ENCODE peak calls at places on chromosomes 6 and 20, in ten cellular contexts. One of them, this sample, is unnamed.

GRCh38 chr6:132830236-132830799 is 15.9 kb downstream of the RPS12 start:
- DNase-seq in fibroblast of lung: peak; percentile 72
- DNase-seq in Calu3: peak; percentile 34
- DNase-seq in GM13977: peak; percentile 24
- DNase-seq in uterus: no peak
- DNase-seq in endothelial cell: no peak
- DNase-seq in BJ: no peak
- DNase-seq in activated B cell treated with CpG ODN at 0.5 μM for 24 hours: no peak
- DNase-seq in progenitor cell of endocrine pancreas: no peak
- DNase-seq in IMR-90: peak; percentile 59
- DNase-seq in this sample: no peak

GRCh38 chr6:36247691-36248090 is 22.2 kb upstream of the PNPLA1 start:
- DNase-seq in fibroblast of lung: no peak
- DNase-seq in Calu3: no peak
- DNase-seq in GM13977: no peak
- DNase-seq in uterus: peak; percentile 55
- DNase-seq in endothelial cell: no peak
- DNase-seq in BJ: no peak
- DNase-seq in activated B cell treated with CpG ODN at 0.5 μM for 24 hours: no peak
- DNase-seq in progenitor cell of endocrine pancreas: no peak
- DNase-seq in IMR-90: peak; percentile 61
- DNase-seq in this sample: no peak

GRCh38 chr6:136503303-136503702 is 46.9 kb downstream of the MAP7 start:
- DNase-seq in fibroblast of lung: no peak
- DNase-seq in Calu3: no peak
- DNase-seq in GM13977: no peak
- DNase-seq in uterus: no peak
- DNase-seq in endothelial cell: peak; percentile 5
- DNase-seq in BJ: no peak
- DNase-seq in activated B cell treated with CpG ODN at 0.5 μM for 24 hours: no peak
- DNase-seq in progenitor cell of endocrine pancreas: no peak
- DNase-seq in IMR-90: no peak
- DNase-seq in this sample: no peak

GRCh38 chr6:21694168-21694567 is 100.6 kb downstream of the SOX4 start:
- DNase-seq in fibroblast of lung: no peak
- DNase-seq in Calu3: no peak
- DNase-seq in GM13977: no peak
- DNase-seq in uterus: no peak
- DNase-seq in endothelial cell: no peak
- DNase-seq in BJ: no peak
- DNase-seq in activated B cell treated with CpG ODN at 0.5 μM for 24 hours: no peak
- DNase-seq in progenitor cell of endocrine pancreas: no peak
- DNase-seq in IMR-90: no peak
- DNase-seq in this sample: no peak

GRCh38 chr6:84926171-84926570 is 161.8 kb upstream of the TBX18 start:
- DNase-seq in fibroblast of lung: peak; percentile 23
- DNase-seq in Calu3: no peak
- DNase-seq in GM13977: no peak
- DNase-seq in uterus: no peak
- DNase-seq in endothelial cell: no peak
- DNase-seq in BJ: no peak
- DNase-seq in activated B cell treated with CpG ODN at 0.5 μM for 24 hours: no peak
- DNase-seq in progenitor cell of endocrine pancreas: no peak
- DNase-seq in IMR-90: no peak
- DNase-seq in this sample: no peak

GRCh38 chr6:17583811-17584210 is 16.3 kb upstream of the FAM8A1 start:
- DNase-seq in fibroblast of lung: peak; percentile 63
- DNase-seq in Calu3: no peak
- DNase-seq in GM13977: no peak
- DNase-seq in uterus: no peak
- DNase-seq in endothelial cell: no peak
- DNase-seq in BJ: no peak
- DNase-seq in activated B cell treated with CpG ODN at 0.5 μM for 24 hours: no peak
- DNase-seq in progenitor cell of endocrine pancreas: no peak
- DNase-seq in IMR-90: peak; percentile 59
- DNase-seq in this sample: no peak

GRCh38 chr6:150346346-150346745 is 22.5 kb upstream of the IYD start:
- DNase-seq in fibroblast of lung: no peak
- DNase-seq in Calu3: no peak
- DNase-seq in GM13977: no peak
- DNase-seq in uterus: no peak
- DNase-seq in endothelial cell: no peak
- DNase-seq in BJ: no peak
- DNase-seq in activated B cell treated with CpG ODN at 0.5 μM for 24 hours: no peak
- DNase-seq in progenitor cell of endocrine pancreas: no peak
- DNase-seq in IMR-90: no peak
- DNase-seq in this sample: no peak

GRCh38 chr20:50580016-50580747 is 70.0 kb downstream of the PTPN1 start:
- DNase-seq in fibroblast of lung: peak; percentile 55
- DNase-seq in Calu3: peak; percentile 86
- DNase-seq in GM13977: peak; percentile 77
- DNase-seq in uterus: peak; percentile 74
- DNase-seq in endothelial cell: peak; percentile 72
- DNase-seq in BJ: no peak
- DNase-seq in activated B cell treated with CpG ODN at 0.5 μM for 24 hours: peak; percentile 54
- DNase-seq in progenitor cell of endocrine pancreas: peak; percentile 55
- DNase-seq in IMR-90: peak; percentile 41
- DNase-seq in this sample: peak; percentile 67

GRCh38 chr20:46572181-46572580 is 21.7 kb upstream of the OCSTAMP start:
- DNase-seq in fibroblast of lung: no peak
- DNase-seq in Calu3: peak; percentile 64
- DNase-seq in GM13977: no peak
- DNase-seq in uterus: no peak
- DNase-seq in endothelial cell: no peak
- DNase-seq in BJ: no peak
- DNase-seq in activated B cell treated with CpG ODN at 0.5 μM for 24 hours: no peak
- DNase-seq in progenitor cell of endocrine pancreas: no peak
- DNase-seq in IMR-90: no peak
- DNase-seq in this sample: no peak

GRCh38 chr6:14758421-14759043 is 487.3 kb upstream of the JARID2 start:
- DNase-seq in fibroblast of lung: no peak
- DNase-seq in Calu3: no peak
- DNase-seq in GM13977: no peak
- DNase-seq in uterus: no peak
- DNase-seq in endothelial cell: no peak
- DNase-seq in BJ: no peak
- DNase-seq in activated B cell treated with CpG ODN at 0.5 μM for 24 hours: no peak
- DNase-seq in progenitor cell of endocrine pancreas: no peak
- DNase-seq in IMR-90: peak; percentile 30
- DNase-seq in this sample: no peak
- TF ChIP-seq CTCF in fibroblast of lung: no peak
- TF ChIP-seq CTCF in Calu3: no peak
- TF ChIP-seq CTCF in GM13977: no peak
- TF ChIP-seq CTCF in uterus: no peak
- TF ChIP-seq CTCF in endothelial cell: no peak
- TF ChIP-seq CTCF in BJ: no peak
- TF ChIP-seq CTCF in activated B cell treated with CpG ODN at 0.5 μM for 24 hours: no peak
- TF ChIP-seq CTCF in progenitor cell of endocrine pancreas: no peak
- TF ChIP-seq CTCF in IMR-90: no peak
- TF ChIP-seq CTCF in this sample: no peak

GRCh38 chr6:163529605-163530004 is 115.1 kb downstream of the QKI start:
- DNase-seq in fibroblast of lung: peak; percentile 81
- DNase-seq in Calu3: no peak
- DNase-seq in GM13977: no peak
- DNase-seq in uterus: no peak
- DNase-seq in endothelial cell: no peak
- DNase-seq in BJ: peak; percentile 73
- DNase-seq in activated B cell treated with CpG ODN at 0.5 μM for 24 hours: no peak
- DNase-seq in progenitor cell of endocrine pancreas: no peak
- DNase-seq in IMR-90: peak; percentile 92
- DNase-seq in this sample: no peak

GRCh38 chr6:163530406-163530805 is 115.9 kb downstream of the QKI start:
- DNase-seq in fibroblast of lung: no peak
- DNase-seq in Calu3: no peak
- DNase-seq in GM13977: no peak
- DNase-seq in uterus: no peak
- DNase-seq in endothelial cell: no peak
- DNase-seq in BJ: no peak
- DNase-seq in activated B cell treated with CpG ODN at 0.5 μM for 24 hours: no peak
- DNase-seq in progenitor cell of endocrine pancreas: no peak
- DNase-seq in IMR-90: peak; percentile 19
- DNase-seq in this sample: no peak

GRCh38 chr6:163532526-163533078 is 118.1 kb downstream of the QKI start:
- DNase-seq in fibroblast of lung: no peak
- DNase-seq in Calu3: no peak
- DNase-seq in GM13977: no peak
- DNase-seq in uterus: no peak
- DNase-seq in endothelial cell: no peak
- DNase-seq in BJ: no peak
- DNase-seq in activated B cell treated with CpG ODN at 0.5 μM for 24 hours: no peak
- DNase-seq in progenitor cell of endocrine pancreas: no peak
- DNase-seq in IMR-90: no peak
- DNase-seq in this sample: no peak

GRCh38 chr6:163533443-163533842 is 118.9 kb downstream of the QKI start:
- DNase-seq in fibroblast of lung: peak; percentile 97
- DNase-seq in Calu3: no peak
- DNase-seq in GM13977: no peak
- DNase-seq in uterus: no peak
- DNase-seq in endothelial cell: no peak
- DNase-seq in BJ: peak; percentile 71
- DNase-seq in activated B cell treated with CpG ODN at 0.5 μM for 24 hours: no peak
- DNase-seq in progenitor cell of endocrine pancreas: no peak
- DNase-seq in IMR-90: peak; percentile 97
- DNase-seq in this sample: no peak

DNA sequence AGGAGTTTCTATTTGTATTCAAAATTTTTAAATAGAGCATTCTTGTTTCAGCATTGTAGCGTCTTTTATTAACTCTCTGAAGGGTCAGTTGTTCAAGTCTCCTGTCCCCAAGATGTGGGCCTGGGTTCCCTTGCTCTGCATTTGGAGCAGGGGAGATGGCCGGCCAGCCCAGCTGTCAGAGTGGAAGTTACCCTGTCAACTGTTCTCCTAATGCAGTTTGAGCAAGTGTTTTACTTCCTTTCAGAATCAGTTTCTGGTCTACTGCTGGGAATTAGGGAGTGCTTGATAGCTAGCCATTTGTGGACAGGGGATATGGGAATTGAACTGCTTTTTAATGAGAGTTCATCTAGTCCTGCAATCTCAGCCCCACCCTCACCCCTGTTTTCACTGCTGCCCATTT is 116.6 kb downstream of the QKI start:
- DNase-seq in fibroblast of lung: no peak
- DNase-seq in Calu3: no peak
- DNase-seq in GM13977: no peak
- DNase-seq in uterus: no peak
- DNase-seq in endothelial cell: no peak
- DNase-seq in BJ: no peak
- DNase-seq in activated B cell treated with CpG ODN at 0.5 μM for 24 hours: no peak
- DNase-seq in progenitor cell of endocrine pancreas: no peak
- DNase-seq in IMR-90: no peak
- DNase-seq in this sample: no peak
- TF ChIP-seq CTCF in fibroblast of lung: no peak
- TF ChIP-seq CTCF in Calu3: no peak
- TF ChIP-seq CTCF in GM13977: no peak
- TF ChIP-seq CTCF in uterus: no peak
- TF ChIP-seq CTCF in endothelial cell: no peak
- TF ChIP-seq CTCF in BJ: no peak
- TF ChIP-seq CTCF in activated B cell treated with CpG ODN at 0.5 μM for 24 hours: no peak
- TF ChIP-seq CTCF in progenitor cell of endocrine pancreas: no peak
- TF ChIP-seq CTCF in IMR-90: no peak
- TF ChIP-seq CTCF in this sample: no peak

DNA sequence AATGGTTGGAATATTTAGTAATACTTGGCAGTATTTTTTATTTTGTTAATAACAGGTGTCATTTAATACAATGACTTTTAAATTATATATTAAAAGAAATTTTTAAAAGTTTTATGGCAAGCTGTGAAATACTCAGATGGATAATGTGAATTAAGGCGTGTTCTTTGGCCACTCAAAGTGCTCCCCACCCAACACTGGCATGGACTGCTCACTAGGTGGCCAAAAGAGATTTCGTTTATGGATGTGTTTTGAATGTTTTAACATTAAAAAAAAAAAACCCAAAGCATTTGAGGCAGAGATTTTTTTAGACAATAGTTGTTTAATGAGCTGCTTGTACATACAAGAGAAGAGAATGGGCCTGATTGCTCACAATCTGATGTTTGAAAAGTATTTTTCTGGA is 86.5 kb downstream of the QKI start:
- DNase-seq in fibroblast of lung: no peak
- DNase-seq in Calu3: no peak
- DNase-seq in GM13977: no peak
- DNase-seq in uterus: no peak
- DNase-seq in endothelial cell: no peak
- DNase-seq in BJ: no peak
- DNase-seq in activated B cell treated with CpG ODN at 0.5 μM for 24 hours: no peak
- DNase-seq in progenitor cell of endocrine pancreas: no peak
- DNase-seq in IMR-90: no peak
- DNase-seq in this sample: no peak
- TF ChIP-seq CTCF in fibroblast of lung: no peak
- TF ChIP-seq CTCF in Calu3: no peak
- TF ChIP-seq CTCF in GM13977: no peak
- TF ChIP-seq CTCF in uterus: no peak
- TF ChIP-seq CTCF in endothelial cell: no peak
- TF ChIP-seq CTCF in BJ: no peak
- TF ChIP-seq CTCF in activated B cell treated with CpG ODN at 0.5 μM for 24 hours: no peak
- TF ChIP-seq CTCF in progenitor cell of endocrine pancreas: no peak
- TF ChIP-seq CTCF in IMR-90: no peak
- TF ChIP-seq CTCF in this sample: no peak

DNA sequence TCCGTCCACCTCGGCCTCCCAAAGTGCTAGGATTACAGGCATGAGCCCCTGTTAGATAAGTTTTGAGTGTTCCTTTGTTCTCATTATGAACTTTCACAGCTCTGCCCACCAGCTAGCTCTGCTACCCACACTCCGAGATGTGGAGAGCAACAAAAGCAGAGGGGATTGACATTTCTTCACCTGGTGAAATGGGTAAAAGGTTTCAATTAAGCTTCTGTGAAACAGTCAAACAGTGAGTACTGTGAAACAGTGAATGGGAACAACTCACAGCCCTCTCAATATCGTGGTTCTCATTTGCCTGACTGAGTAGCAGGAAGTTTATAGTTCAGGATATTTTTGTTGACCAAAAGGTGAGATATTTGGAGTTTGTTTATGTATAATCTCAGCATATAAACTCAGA is 412.8 kb downstream of the CD83 start:
- DNase-seq in fibroblast of lung: no peak
- DNase-seq in Calu3: no peak
- DNase-seq in GM13977: no peak
- DNase-seq in uterus: no peak
- DNase-seq in endothelial cell: no peak
- DNase-seq in BJ: no peak
- DNase-seq in activated B cell treated with CpG ODN at 0.5 μM for 24 hours: no peak
- DNase-seq in progenitor cell of endocrine pancreas: no peak
- DNase-seq in IMR-90: no peak
- DNase-seq in this sample: no peak
- TF ChIP-seq CTCF in fibroblast of lung: no peak
- TF ChIP-seq CTCF in Calu3: no peak
- TF ChIP-seq CTCF in GM13977: no peak
- TF ChIP-seq CTCF in uterus: no peak
- TF ChIP-seq CTCF in endothelial cell: no peak
- TF ChIP-seq CTCF in BJ: no peak
- TF ChIP-seq CTCF in activated B cell treated with CpG ODN at 0.5 μM for 24 hours: no peak
- TF ChIP-seq CTCF in progenitor cell of endocrine pancreas: no peak
- TF ChIP-seq CTCF in IMR-90: no peak
- TF ChIP-seq CTCF in this sample: no peak